ENCODE peak calls at places on chromosomes 1 and 21, in five cellular contexts. E, S, W, X and B are unnamed samples.

GRCh38 chr1:31734582-31735107 is 29.5 kb downstream of the ADGRB2 start:
- DNase-seq in E (no peak), S (no peak), W (no peak), X (no peak), B (no peak)

GRCh38 chr1:21804536-21804935 is 7.5 kb upstream of the LDLRAD2 start:
- DNase-seq in E (no peak), S (no peak), W (no peak), X (no peak), B (no peak)

GRCh38 chr1:230878584-230878975 is 10.3 kb upstream of the C1orf198 start:
- DNase-seq in E (no peak), S (peak), W (no peak), X (no peak), B (no peak)

GRCh38 chr1:247639381-247639981 is 34.1 kb downstream of the OR2G3 start:
- DNase-seq in E (no peak), S (peak), W (no peak), X (peak), B (no peak)

GRCh38 chr21:33078907-33079582 is 9.1 kb downstream of the OLIG1 start:
- DNase-seq in E (peak), S (no peak), W (peak), X (no peak), B (no peak)

GRCh38 chr1:113835686-113836290 is 23.5 kb upstream of the RSBN1 start:
- DNase-seq in E (peak), S (no peak), W (peak), X (no peak), B (no peak)

GRCh38 chr1:30403732-30404131 is 319.7 kb downstream of the MATN1 start:
- DNase-seq in E (no peak), S (no peak), W (no peak), X (peak), B (no peak)

GRCh38 chr1:204341380-204341779 is 18.3 kb downstream of the PLEKHA6 start:
- DNase-seq in E (no peak), S (no peak), W (no peak), X (no peak), B (no peak)

GRCh38 chr1:44786138-44786840 is 1.7 kb downstream of the BEST4 start:
- DNase-seq in E (peak), S (no peak), W (peak), X (peak), B (peak)

GRCh38 chr1:173824315-173825081 is at the start of the genes CENPL and DARS2:
- DNase-seq in E (peak), S (peak), W (peak), X (peak), B (peak)
- TF ChIP-seq POLR2A in E (peak), S (peak), W (peak), X (no peak), B (no peak)

DNA sequence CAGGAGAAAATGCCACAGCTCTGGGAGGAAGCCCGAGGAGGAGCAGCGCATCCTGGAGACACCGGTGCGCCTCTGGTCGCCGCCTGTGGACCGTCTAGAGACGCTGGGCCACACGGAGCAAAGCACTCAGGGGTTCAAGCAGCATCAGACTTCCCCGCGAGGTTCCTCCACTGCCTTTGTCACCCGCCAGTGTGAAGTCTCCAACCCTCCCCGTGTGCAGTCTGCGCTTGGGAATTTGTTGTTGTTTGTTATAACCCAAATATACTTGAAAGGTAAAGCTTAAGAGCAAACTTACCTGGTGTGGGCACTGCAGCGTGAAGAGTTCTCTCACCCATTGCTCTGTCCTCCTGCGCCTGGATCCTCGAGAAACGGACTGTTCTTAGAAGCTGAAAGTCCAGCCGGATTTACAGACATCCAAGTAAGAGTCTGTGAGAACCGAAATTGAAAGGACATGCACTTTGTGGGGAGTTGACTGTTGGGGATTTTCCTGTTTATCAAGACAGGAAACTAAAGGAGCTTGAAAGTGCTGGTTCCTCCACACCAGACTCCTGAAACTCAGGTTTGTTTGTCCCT is at the start of gene GBP4:
- DNase-seq in E (no peak), S (no peak), W (peak), X (peak), B (peak)
- TF ChIP-seq POLR2A in E (no peak), S (no peak), W (no peak), X (no peak), B (no peak)

DNA sequence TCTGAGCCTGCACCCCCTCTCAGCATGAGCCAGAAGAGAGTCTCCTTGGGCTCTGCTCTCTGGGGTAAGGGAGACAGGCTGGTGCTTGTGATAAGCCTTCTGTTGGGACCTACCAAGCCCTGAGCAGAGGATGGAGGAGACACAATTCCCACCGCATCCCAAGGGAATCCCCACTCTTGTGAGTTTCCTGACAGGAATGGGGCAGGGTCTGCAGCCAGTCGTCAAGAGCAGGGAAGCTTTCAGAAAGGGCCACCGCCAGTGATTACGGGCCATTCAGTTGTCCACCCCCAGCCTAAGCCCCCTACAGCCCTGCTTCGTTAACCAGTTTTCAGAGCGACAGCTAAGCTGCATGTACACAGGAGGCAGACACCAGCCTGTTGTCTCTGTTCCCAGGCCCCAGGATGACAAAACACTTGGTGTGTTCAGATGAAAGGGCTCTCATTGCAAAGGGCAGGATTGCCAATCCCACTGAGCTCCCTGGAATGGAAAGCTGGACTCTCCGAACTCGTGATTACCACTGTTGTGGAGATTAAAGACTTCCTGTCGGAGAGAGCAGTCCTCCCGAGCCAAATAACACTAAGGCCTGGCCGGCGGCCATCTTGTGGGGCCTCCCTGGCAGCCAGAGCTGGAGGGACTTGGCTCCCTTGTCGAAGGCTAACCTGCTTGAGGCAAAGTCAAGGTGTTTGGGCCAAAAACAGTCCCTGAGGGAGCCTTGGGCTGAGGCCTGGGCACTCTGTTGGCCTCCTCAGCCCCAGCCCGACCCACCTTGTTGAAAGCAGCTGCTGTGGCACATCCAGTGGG is 37.5 kb upstream of the SLC30A1 start:
- DNase-seq in E (no peak), S (no peak), W (no peak), X (no peak), B (peak)
- TF ChIP-seq POLR2A in E (no peak), S (no peak), W (no peak), X (no peak), B (no peak)

GRCh38 chr1:40384887-40385286 is 11.4 kb downstream of the SMAP2 start:
- DNase-seq in E (no peak), S (no peak), W (no peak), X (no peak), B (no peak)
- TF ChIP-seq POLR2A in E (no peak), S (no peak), W (no peak), X (no peak), B (no peak)

GRCh38 chr21:38986460-38987395 is 181.0 kb downstream of the ETS2 start:
- DNase-seq in E (no peak), S (no peak), W (no peak), X (no peak), B (no peak)

GRCh38 chr21:38987551-38988210 is 182.0 kb downstream of the ETS2 start:
- DNase-seq in E (peak), S (no peak), W (no peak), X (no peak), B (no peak)

GRCh38 chr21:38984982-38985422 is 179.3 kb downstream of the ETS2 start:
- DNase-seq in E (peak), S (no peak), W (no peak), X (no peak), B (peak)

GRCh38 chr21:38984568-38984967 is 178.8 kb downstream of the ETS2 start:
- DNase-seq in E (no peak), S (no peak), W (no peak), X (no peak), B (no peak)

DNA sequence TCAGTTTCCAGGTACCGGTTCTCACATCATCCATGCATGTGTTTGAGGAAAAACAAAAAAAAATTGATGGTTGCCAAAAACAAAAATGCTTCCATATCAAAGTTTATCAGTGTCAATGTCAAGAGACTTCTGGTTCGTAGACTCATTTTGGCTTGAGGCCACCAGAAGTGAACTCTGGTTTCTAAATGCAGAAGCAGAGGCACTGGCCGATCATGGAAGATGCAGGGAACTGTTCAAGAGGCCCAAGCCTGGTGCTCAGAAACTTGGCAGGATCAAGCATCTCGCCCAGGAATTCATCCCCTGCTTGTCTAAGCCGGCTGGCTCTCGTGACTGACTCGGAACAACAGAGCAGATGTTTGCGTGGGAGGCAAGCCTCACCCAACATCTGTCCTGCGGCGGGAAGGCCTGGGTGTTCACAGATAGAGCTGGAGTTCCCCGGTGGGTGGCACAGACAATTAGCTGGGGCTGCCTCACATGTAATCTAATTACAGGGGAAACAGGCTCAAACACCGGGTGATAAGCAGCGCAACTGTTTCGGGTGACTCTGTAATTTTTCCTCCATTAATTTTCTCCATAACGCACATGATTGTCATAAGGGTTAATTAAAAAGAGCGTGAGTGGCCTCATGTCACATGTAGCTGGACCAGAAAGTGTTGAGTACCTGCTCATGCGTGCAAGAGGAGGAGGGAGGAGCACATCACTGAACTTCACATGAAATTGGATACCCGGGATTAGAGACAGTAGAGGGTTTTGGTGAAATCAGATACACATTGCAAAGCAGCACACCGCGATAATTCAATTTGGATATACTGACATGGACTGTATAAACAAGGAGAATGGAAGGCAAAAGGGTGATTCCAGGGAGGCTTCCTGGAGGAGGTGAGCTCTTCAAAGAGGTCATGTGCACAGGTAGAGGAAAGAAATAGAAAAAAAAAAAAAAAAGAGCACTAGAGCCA is 180.0 kb downstream of the ETS2 start:
- DNase-seq in E (peak), S (peak), W (no peak), X (no peak), B (peak)
- TF ChIP-seq POLR2A in E (no peak), S (no peak), W (no peak), X (no peak), B (no peak)

GRCh38 chr21:38822754-38823374 is 17.1 kb downstream of the ETS2 start:
- DNase-seq in E (no peak), S (no peak), W (no peak), X (no peak), B (no peak)

GRCh38 chr21:38825901-38826300 is 20.2 kb downstream of the ETS2 start:
- DNase-seq in E (no peak), S (no peak), W (no peak), X (no peak), B (no peak)

GRCh38 chr21:38825269-38825668 is 19.5 kb downstream of the ETS2 start:
- DNase-seq in E (no peak), S (no peak), W (peak), X (no peak), B (no peak)

GRCh38 chr21:38823737-38824123 is 18.0 kb downstream of the ETS2 start:
- DNase-seq in E (no peak), S (no peak), W (no peak), X (no peak), B (no peak)

DNA sequence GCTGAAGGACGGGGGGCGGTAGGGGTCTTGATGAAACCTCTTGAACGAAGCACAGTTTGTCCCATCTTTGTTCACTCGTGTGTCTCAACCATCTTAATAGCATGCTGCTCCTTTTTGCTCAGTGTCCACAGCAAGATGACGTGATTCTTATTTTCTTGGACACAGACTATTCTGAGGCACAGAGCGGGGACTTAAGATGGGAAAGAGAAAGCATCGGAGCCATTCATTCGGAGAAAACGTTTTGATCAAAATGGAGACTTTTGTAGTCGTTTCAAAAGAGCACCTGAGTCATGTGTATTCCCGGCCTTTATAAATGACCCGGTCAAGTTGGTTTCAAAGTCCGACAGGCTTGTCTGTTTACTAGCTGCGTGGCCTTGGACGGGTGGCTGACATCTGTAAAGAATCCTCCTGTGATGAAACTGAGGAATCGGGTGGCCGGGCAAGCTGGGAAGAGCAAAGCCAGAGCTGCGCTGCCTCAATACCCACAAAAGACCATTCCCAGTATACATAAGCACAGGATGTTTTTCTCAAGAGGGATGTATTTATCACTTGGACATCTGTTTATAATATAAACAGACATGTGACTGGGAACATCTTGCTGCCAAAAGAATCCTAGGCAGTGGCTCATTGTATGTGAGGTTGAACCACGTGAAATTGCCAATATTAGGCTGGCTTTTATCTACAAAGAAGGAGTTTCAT is 18.5 kb downstream of the ETS2 start:
- DNase-seq in E (no peak), S (no peak), W (no peak), X (no peak), B (no peak)
- TF ChIP-seq POLR2A in E (no peak), S (no peak), W (no peak), X (no peak), B (no peak)